ENCODE peak calls at places on chromosomes 11 and 22, in five cellular contexts. B is stimulated activated CD4-positive, alpha-beta T cell treated with anti-CD3 and anti-CD28 coated beads, Interleukin-15, amount 100 ng/mL, for 24 hours; E is IMR-90; V is NCI-H345; P is gastrocnemius medialis. N is an unnamed sample.

GRCh38 chr11:28860898-28861297 is 752.7 kb downstream of the METTL15 start:
- DNase-seq in V (no peak), E (peak), B (no peak), P (no peak), N (no peak)

GRCh38 chr11:119572481-119573424 is 149.8 kb upstream of the THY1 start:
- DNase-seq in V (no peak), E (no peak), P (no peak), B (no peak), N (no peak)

GRCh38 chr11:68692115-68692514 is 7.8 kb downstream of the GAL start:
- DNase-seq in B (no peak), E (no peak), V (no peak), P (no peak), N (peak)

GRCh38 chr11:61157743-61158142 is 3.5 kb downstream of the VPS37C start:
- DNase-seq in E (no peak), V (no peak), P (no peak), B (no peak), N (peak)

GRCh38 chr11:110362916-110363574 is 66.6 kb upstream of the RDX start:
- DNase-seq in P (no peak), V (peak), B (no peak), E (no peak), N (no peak)

GRCh38 chr22:28906312-28906711 is 22.9 kb downstream of the ZNRF3 start:
- DNase-seq in V (no peak), E (no peak), P (no peak), B (no peak), N (peak)

GRCh38 chr11:44598831-44599230 is 33.4 kb downstream of the CD82 start:
- DNase-seq in P (no peak), B (no peak), V (no peak), E (no peak), N (no peak)

GRCh38 chr22:43850529-43850928 is 11.8 kb downstream of the SULT4A1 start:
- DNase-seq in B (no peak), V (no peak), P (peak), E (no peak), N (peak)

GRCh38 chr11:117221775-117222517 is 9.9 kb downstream of the PCSK7 start:
- DNase-seq in V (peak), B (no peak), P (peak), E (peak), N (peak)

GRCh38 chr11:124837491-124837856 is 27.8 kb upstream of the ROBO3 start:
- DNase-seq in B (peak), V (peak), P (no peak), E (peak), N (no peak)

GRCh38 chr22:31652911-31653684 is 8.9 kb downstream of the PISD start:
- DNase-seq in B (no peak), V (no peak), E (no peak), P (no peak), N (no peak)

GRCh38 chr22:41911292-41911611 is 3.6 kb downstream of the SHISA8 start:
- DNase-seq in V (no peak), P (no peak), B (no peak), E (no peak), N (no peak)

GRCh38 chr11:75874942-75875341 is 59.9 kb downstream of the UVRAG start:
- DNase-seq in P (no peak), B (no peak), E (no peak), V (no peak), N (no peak)

GRCh38 chr22:32204211-32204855 is 540 bp downstream of the RFPL2 start:
- DNase-seq in B (peak), E (no peak), V (no peak), P (no peak), N (no peak)

GRCh38 chr11:67277231-67277961 is 11.1 kb downstream of the GRK2 start:
- DNase-seq in P (peak), E (peak), B (peak), V (no peak), N (peak)

GRCh38 chr11:31641477-31642062 is 132.0 kb downstream of the ELP4 start:
- DNase-seq in V (peak), P (no peak), B (peak), E (peak), N (no peak)

GRCh38 chr11:69817265-69818236 is 1.7 kb downstream of the FGF3 start:
- DNase-seq in B (no peak), P (no peak), V (no peak), E (no peak), N (no peak)

GRCh38 chr22:45290410-45290936 is 5.7 kb downstream of the UPK3A start:
- DNase-seq in B (no peak), P (peak), E (peak), V (peak), N (no peak)